ENCODE peak calls at places on chromosomes 7 and 10, in ten cellular contexts. One of them, this sample, is unnamed.

GRCh38 chr10:42866115-42866995 is 83.8 kb downstream of the BMS1 start:
- DNase-seq in cardiac fibroblast: peak; percentile 80
- DNase-seq in lower leg skin: peak; percentile 32
- DNase-seq in hepatocyte: peak; percentile 89
- DNase-seq in HFF-Myc: peak; percentile 7
- DNase-seq in CD8-positive, alpha-beta T cell: peak; percentile 62
- DNase-seq in spleen: peak; percentile 93
- DNase-seq in tibial artery: peak; percentile 79
- DNase-seq in bronchial epithelial cell: peak; percentile 26
- DNase-seq in uterus: peak; percentile 28
- DNase-seq in this sample: peak; percentile 59

GRCh38 chr10:84783386-84783785 is 455.0 kb downstream of the CCSER2 start:
- DNase-seq in HFF-Myc: no peak
- DNase-seq in bronchial epithelial cell: peak; percentile 51
- DNase-seq in lower leg skin: no peak
- DNase-seq in tibial artery: no peak
- DNase-seq in uterus: no peak
- DNase-seq in CD8-positive, alpha-beta T cell: no peak
- DNase-seq in hepatocyte: peak; percentile 71
- DNase-seq in spleen: no peak
- DNase-seq in cardiac fibroblast: peak; percentile 30
- DNase-seq in this sample: peak; percentile 45

GRCh38 chr7:144728556-144728955 is 107.3 kb downstream of the TPK1 start:
- DNase-seq in CD8-positive, alpha-beta T cell: no peak
- DNase-seq in spleen: no peak
- DNase-seq in cardiac fibroblast: peak; percentile 54
- DNase-seq in uterus: no peak
- DNase-seq in HFF-Myc: no peak
- DNase-seq in lower leg skin: no peak
- DNase-seq in bronchial epithelial cell: no peak
- DNase-seq in tibial artery: no peak
- DNase-seq in hepatocyte: no peak
- DNase-seq in this sample: no peak

GRCh38 chr7:65438593-65438992 is 64.9 kb downstream of the ZNF92 start:
- DNase-seq in hepatocyte: peak; percentile 5
- DNase-seq in bronchial epithelial cell: peak; percentile 97
- DNase-seq in HFF-Myc: peak; percentile 36
- DNase-seq in spleen: no peak
- DNase-seq in lower leg skin: peak; percentile 29
- DNase-seq in tibial artery: no peak
- DNase-seq in uterus: peak; percentile 64
- DNase-seq in CD8-positive, alpha-beta T cell: no peak
- DNase-seq in cardiac fibroblast: peak; percentile 91
- DNase-seq in this sample: peak; percentile 88

GRCh38 chr10:72747521-72747920 is 55.6 kb downstream of the MCU start:
- DNase-seq in spleen: no peak
- DNase-seq in lower leg skin: no peak
- DNase-seq in tibial artery: no peak
- DNase-seq in CD8-positive, alpha-beta T cell: no peak
- DNase-seq in hepatocyte: no peak
- DNase-seq in bronchial epithelial cell: no peak
- DNase-seq in HFF-Myc: no peak
- DNase-seq in cardiac fibroblast: no peak
- DNase-seq in uterus: no peak
- DNase-seq in this sample: no peak

GRCh38 chr10:29370612-29371092 is 81.8 kb downstream of the LYZL1 start:
- DNase-seq in hepatocyte: no peak
- DNase-seq in cardiac fibroblast: no peak
- DNase-seq in lower leg skin: no peak
- DNase-seq in CD8-positive, alpha-beta T cell: no peak
- DNase-seq in spleen: no peak
- DNase-seq in HFF-Myc: no peak
- DNase-seq in tibial artery: no peak
- DNase-seq in uterus: no peak
- DNase-seq in bronchial epithelial cell: no peak
- DNase-seq in this sample: no peak

GRCh38 chr7:71286336-71286735 is 154.4 kb downstream of the GALNT17 start:
- DNase-seq in tibial artery: peak; percentile 79
- DNase-seq in cardiac fibroblast: no peak
- DNase-seq in bronchial epithelial cell: no peak
- DNase-seq in spleen: no peak
- DNase-seq in lower leg skin: no peak
- DNase-seq in CD8-positive, alpha-beta T cell: no peak
- DNase-seq in HFF-Myc: no peak
- DNase-seq in hepatocyte: no peak
- DNase-seq in uterus: peak; percentile 47
- DNase-seq in this sample: no peak

GRCh38 chr7:53315986-53316385 is 280.6 kb downstream of the POM121L12 start:
- DNase-seq in CD8-positive, alpha-beta T cell: no peak
- DNase-seq in HFF-Myc: no peak
- DNase-seq in cardiac fibroblast: no peak
- DNase-seq in lower leg skin: peak; percentile 16
- DNase-seq in uterus: no peak
- DNase-seq in spleen: no peak
- DNase-seq in bronchial epithelial cell: no peak
- DNase-seq in tibial artery: no peak
- DNase-seq in hepatocyte: no peak
- DNase-seq in this sample: peak; percentile 5

GRCh38 chr10:33248638-33249037 is 85.8 kb downstream of the NRP1 start:
- DNase-seq in hepatocyte: no peak
- DNase-seq in cardiac fibroblast: peak; percentile 75
- DNase-seq in CD8-positive, alpha-beta T cell: no peak
- DNase-seq in bronchial epithelial cell: peak; percentile 96
- DNase-seq in spleen: no peak
- DNase-seq in lower leg skin: no peak
- DNase-seq in uterus: no peak
- DNase-seq in HFF-Myc: no peak
- DNase-seq in tibial artery: no peak
- DNase-seq in this sample: peak; percentile 93

GRCh38 chr10:58431903-58432302 is 46.7 kb downstream of the TFAM start:
- DNase-seq in cardiac fibroblast: peak; percentile 23
- DNase-seq in HFF-Myc: no peak
- DNase-seq in bronchial epithelial cell: no peak
- DNase-seq in CD8-positive, alpha-beta T cell: no peak
- DNase-seq in hepatocyte: no peak
- DNase-seq in uterus: no peak
- DNase-seq in lower leg skin: no peak
- DNase-seq in spleen: no peak
- DNase-seq in tibial artery: no peak
- DNase-seq in this sample: peak; percentile 50

GRCh38 chr7:129830949-129831348 is 121.8 kb downstream of the UBE2H start:
- DNase-seq in uterus: peak; percentile 54
- DNase-seq in tibial artery: no peak
- DNase-seq in spleen: no peak
- DNase-seq in lower leg skin: no peak
- DNase-seq in CD8-positive, alpha-beta T cell: no peak
- DNase-seq in hepatocyte: no peak
- DNase-seq in cardiac fibroblast: no peak
- DNase-seq in bronchial epithelial cell: no peak
- DNase-seq in HFF-Myc: no peak
- DNase-seq in this sample: no peak

GRCh38 chr7:129829677-129830631 is 122.8 kb downstream of the UBE2H start:
- DNase-seq in tibial artery: peak; percentile 73
- DNase-seq in HFF-Myc: peak; percentile 77
- DNase-seq in uterus: peak; percentile 73
- DNase-seq in hepatocyte: peak; percentile 89
- DNase-seq in spleen: peak; percentile 82
- DNase-seq in cardiac fibroblast: peak; percentile 88
- DNase-seq in CD8-positive, alpha-beta T cell: peak; percentile 65
- DNase-seq in lower leg skin: no peak
- DNase-seq in bronchial epithelial cell: peak; percentile 71
- DNase-seq in this sample: peak; percentile 86

GRCh38 chr7:129828078-129828762 is 124.5 kb downstream of the UBE2H start:
- DNase-seq in HFF-Myc: no peak
- DNase-seq in uterus: no peak
- DNase-seq in cardiac fibroblast: no peak
- DNase-seq in lower leg skin: no peak
- DNase-seq in CD8-positive, alpha-beta T cell: no peak
- DNase-seq in tibial artery: no peak
- DNase-seq in bronchial epithelial cell: no peak
- DNase-seq in hepatocyte: no peak
- DNase-seq in spleen: no peak
- DNase-seq in this sample: no peak

GRCh38 chr7:129827467-129827990 is 125.2 kb downstream of the UBE2H start:
- DNase-seq in spleen: no peak
- DNase-seq in tibial artery: no peak
- DNase-seq in bronchial epithelial cell: no peak
- DNase-seq in hepatocyte: no peak
- DNase-seq in cardiac fibroblast: no peak
- DNase-seq in CD8-positive, alpha-beta T cell: no peak
- DNase-seq in HFF-Myc: no peak
- DNase-seq in uterus: no peak
- DNase-seq in lower leg skin: no peak
- DNase-seq in this sample: no peak

GRCh38 chr7:129828989-129829676 is 123.6 kb downstream of the UBE2H start:
- DNase-seq in HFF-Myc: no peak
- DNase-seq in spleen: no peak
- DNase-seq in uterus: no peak
- DNase-seq in cardiac fibroblast: no peak
- DNase-seq in bronchial epithelial cell: peak; percentile 70
- DNase-seq in hepatocyte: no peak
- DNase-seq in CD8-positive, alpha-beta T cell: no peak
- DNase-seq in tibial artery: no peak
- DNase-seq in lower leg skin: no peak
- DNase-seq in this sample: no peak
- TF ChIP-seq CTCF in HFF-Myc: no peak
- TF ChIP-seq CTCF in spleen: no peak
- TF ChIP-seq CTCF in uterus: no peak
- TF ChIP-seq CTCF in cardiac fibroblast: peak; percentile 7
- TF ChIP-seq CTCF in bronchial epithelial cell: no peak
- TF ChIP-seq CTCF in hepatocyte: no peak
- TF ChIP-seq CTCF in CD8-positive, alpha-beta T cell: no peak
- TF ChIP-seq CTCF in tibial artery: no peak
- TF ChIP-seq CTCF in lower leg skin: no peak
- TF ChIP-seq CTCF in this sample: no peak

GRCh38 chr10:61452655-61453641 is at the start of gene TMEM26:
- DNase-seq in uterus: peak; percentile 69
- DNase-seq in lower leg skin: no peak
- DNase-seq in cardiac fibroblast: peak; percentile 42
- DNase-seq in HFF-Myc: no peak
- DNase-seq in hepatocyte: peak; percentile 60
- DNase-seq in CD8-positive, alpha-beta T cell: no peak
- DNase-seq in spleen: peak; percentile 82
- DNase-seq in tibial artery: no peak
- DNase-seq in bronchial epithelial cell: no peak
- DNase-seq in this sample: peak; percentile 37

GRCh38 chr10:61456095-61456789 is 3.1 kb upstream of the TMEM26 start:
- DNase-seq in uterus: no peak
- DNase-seq in spleen: no peak
- DNase-seq in hepatocyte: no peak
- DNase-seq in CD8-positive, alpha-beta T cell: no peak
- DNase-seq in tibial artery: no peak
- DNase-seq in HFF-Myc: no peak
- DNase-seq in lower leg skin: no peak
- DNase-seq in cardiac fibroblast: peak; percentile 55
- DNase-seq in bronchial epithelial cell: no peak
- DNase-seq in this sample: no peak

GRCh38 chr10:61451357-61451756 is 1.8 kb downstream of the TMEM26 start:
- DNase-seq in cardiac fibroblast: no peak
- DNase-seq in hepatocyte: no peak
- DNase-seq in bronchial epithelial cell: no peak
- DNase-seq in uterus: no peak
- DNase-seq in HFF-Myc: no peak
- DNase-seq in spleen: no peak
- DNase-seq in CD8-positive, alpha-beta T cell: no peak
- DNase-seq in lower leg skin: no peak
- DNase-seq in tibial artery: no peak
- DNase-seq in this sample: no peak

GRCh38 chr10:61454541-61454940 is 1.4 kb upstream of the TMEM26 start:
- DNase-seq in lower leg skin: no peak
- DNase-seq in tibial artery: no peak
- DNase-seq in HFF-Myc: no peak
- DNase-seq in uterus: no peak
- DNase-seq in hepatocyte: no peak
- DNase-seq in CD8-positive, alpha-beta T cell: no peak
- DNase-seq in bronchial epithelial cell: no peak
- DNase-seq in spleen: no peak
- DNase-seq in cardiac fibroblast: no peak
- DNase-seq in this sample: no peak

DNA sequence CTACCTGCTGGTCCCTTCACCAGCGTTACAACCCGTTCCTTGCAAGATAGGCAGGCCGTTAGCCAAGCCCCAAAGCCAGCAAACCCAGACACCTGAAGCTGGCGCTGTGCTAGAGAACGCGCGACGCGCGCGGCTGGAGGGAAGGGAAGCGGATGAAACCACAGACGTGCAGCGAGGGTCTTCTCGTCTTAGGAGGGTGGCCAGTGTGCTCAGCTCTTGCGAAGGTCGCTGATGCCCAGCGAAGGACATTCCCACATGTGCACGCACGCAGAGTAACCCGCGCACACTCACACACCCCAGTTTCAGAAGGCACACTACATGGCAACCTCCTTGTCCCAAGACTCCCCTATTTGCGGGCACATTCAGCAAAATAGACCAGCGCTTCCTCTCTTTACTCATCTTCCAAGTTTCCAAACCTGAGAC is 941 bp downstream of the TMEM26 start:
- DNase-seq in spleen: peak; percentile 75
- DNase-seq in HFF-Myc: no peak
- DNase-seq in cardiac fibroblast: no peak
- DNase-seq in tibial artery: no peak
- DNase-seq in hepatocyte: peak; percentile 15
- DNase-seq in lower leg skin: no peak
- DNase-seq in bronchial epithelial cell: no peak
- DNase-seq in CD8-positive, alpha-beta T cell: no peak
- DNase-seq in uterus: peak; percentile 15
- DNase-seq in this sample: no peak
- H3K4me3 ChIP-seq in spleen: peak overlapping the region; percentile 76
- H3K4me3 ChIP-seq in HFF-Myc: peak overlapping the region; percentile 73
- H3K4me3 ChIP-seq in cardiac fibroblast: peak overlapping the region; percentile 63
- H3K4me3 ChIP-seq in tibial artery: peak overlapping the region; percentile 47
- H3K4me3 ChIP-seq in hepatocyte: peak overlapping the region; percentile 70
- H3K4me3 ChIP-seq in lower leg skin: no peak overlapping the region
- H3K4me3 ChIP-seq in bronchial epithelial cell: no peak overlapping the region
- H3K4me3 ChIP-seq in CD8-positive, alpha-beta T cell: no peak overlapping the region
- H3K4me3 ChIP-seq in uterus: peak overlapping the region; percentile 44
- H3K4me3 ChIP-seq in this sample: peak overlapping the region; percentile 58

GRCh38 chr10:19488592-19489280 is 327.5 kb upstream of the PLXDC2 start:
- DNase-seq in CD8-positive, alpha-beta T cell: no peak
- DNase-seq in HFF-Myc: no peak
- DNase-seq in tibial artery: peak; percentile 65
- DNase-seq in bronchial epithelial cell: no peak
- DNase-seq in uterus: peak; percentile 36
- DNase-seq in spleen: peak; percentile 71
- DNase-seq in cardiac fibroblast: peak; percentile 34
- DNase-seq in hepatocyte: peak; percentile 39
- DNase-seq in lower leg skin: no peak
- DNase-seq in this sample: peak; percentile 8
- TF ChIP-seq CTCF in CD8-positive, alpha-beta T cell: no peak
- TF ChIP-seq CTCF in HFF-Myc: no peak
- TF ChIP-seq CTCF in tibial artery: no peak
- TF ChIP-seq CTCF in bronchial epithelial cell: no peak
- TF ChIP-seq CTCF in uterus: no peak
- TF ChIP-seq CTCF in spleen: no peak
- TF ChIP-seq CTCF in cardiac fibroblast: no peak
- TF ChIP-seq CTCF in hepatocyte: peak; percentile 15
- TF ChIP-seq CTCF in lower leg skin: no peak
- TF ChIP-seq CTCF in this sample: no peak

DNA sequence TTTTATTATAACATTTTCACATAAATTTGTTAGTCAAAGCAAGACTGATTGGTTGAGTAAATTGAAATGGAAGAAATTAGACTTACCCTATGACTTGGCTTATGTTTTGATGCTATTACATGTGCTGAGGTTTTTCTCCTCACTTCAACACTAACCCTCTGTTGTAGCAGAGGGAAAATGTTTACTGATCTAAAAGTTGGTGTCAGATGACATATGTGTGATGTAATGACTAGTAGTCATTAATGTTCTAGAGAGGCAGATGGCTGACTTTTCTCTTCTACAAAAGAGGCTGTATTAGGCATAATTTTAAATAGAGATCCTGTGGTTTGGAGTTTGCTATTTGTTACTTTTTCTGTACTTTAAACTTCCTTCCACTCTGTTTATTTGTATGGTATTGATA is 266.0 kb downstream of the BBS9 start:
- DNase-seq in hepatocyte: no peak
- DNase-seq in uterus: no peak
- DNase-seq in CD8-positive, alpha-beta T cell: no peak
- DNase-seq in cardiac fibroblast: no peak
- DNase-seq in tibial artery: no peak
- DNase-seq in lower leg skin: no peak
- DNase-seq in spleen: no peak
- DNase-seq in bronchial epithelial cell: peak; percentile 2
- DNase-seq in HFF-Myc: no peak
- DNase-seq in this sample: no peak
- H3K4me3 ChIP-seq in hepatocyte: no peak overlapping the region
- H3K4me3 ChIP-seq in uterus: no peak overlapping the region
- H3K4me3 ChIP-seq in CD8-positive, alpha-beta T cell: no peak overlapping the region
- H3K4me3 ChIP-seq in cardiac fibroblast: no peak overlapping the region
- H3K4me3 ChIP-seq in tibial artery: no peak overlapping the region
- H3K4me3 ChIP-seq in lower leg skin: no peak overlapping the region
- H3K4me3 ChIP-seq in spleen: no peak overlapping the region
- H3K4me3 ChIP-seq in bronchial epithelial cell: no peak overlapping the region
- H3K4me3 ChIP-seq in HFF-Myc: no peak overlapping the region
- H3K4me3 ChIP-seq in this sample: no peak overlapping the region